ENCODE peak calls at places on chromosomes 7 and 10, in ten cellular contexts. One of them, this sample, is unnamed.

GRCh38 chr10:132111121-132111731 is 45.5 kb downstream of the JAKMIP3 start:
- DNase-seq in activated naive CD8-positive, alpha-beta T cell treated with anti-CD3 and anti-CD28 coated beads, Interleukin-2, amount 10 ng/mL, durations not matched to agents 7 days and 5 days: peak
- DNase-seq in naive thymus-derived CD4-positive, alpha-beta T cell: no peak
- DNase-seq in adipocyte: no peak
- DNase-seq in ELF-1: no peak
- DNase-seq in GOT3: no peak
- DNase-seq in germinal center: no peak
- DNase-seq in EL: no peak
- DNase-seq in D341Med: no peak
- DNase-seq in AG08396: no peak
- DNase-seq in this sample: no peak

GRCh38 chr10:119135517-119135890 is 30.0 kb downstream of the SFXN4 start:
- DNase-seq in ELF-1: no peak
- DNase-seq in AG08396: no peak
- DNase-seq in adipocyte: peak
- DNase-seq in germinal center: no peak
- DNase-seq in D341Med: no peak
- DNase-seq in naive thymus-derived CD4-positive, alpha-beta T cell: no peak
- DNase-seq in GOT3: no peak
- DNase-seq in activated naive CD8-positive, alpha-beta T cell treated with anti-CD3 and anti-CD28 coated beads, Interleukin-2, amount 10 ng/mL, durations not matched to agents 7 days and 5 days: no peak
- DNase-seq in EL: no peak
- DNase-seq in this sample: no peak

GRCh38 chr10:121690152-121690551 is 91.9 kb upstream of the FGFR2 start:
- DNase-seq in D341Med: no peak
- DNase-seq in GOT3: no peak
- DNase-seq in EL: no peak
- DNase-seq in AG08396: no peak
- DNase-seq in ELF-1: no peak
- DNase-seq in activated naive CD8-positive, alpha-beta T cell treated with anti-CD3 and anti-CD28 coated beads, Interleukin-2, amount 10 ng/mL, durations not matched to agents 7 days and 5 days: no peak
- DNase-seq in naive thymus-derived CD4-positive, alpha-beta T cell: no peak
- DNase-seq in germinal center: no peak
- DNase-seq in adipocyte: no peak
- DNase-seq in this sample: no peak

GRCh38 chr7:124276005-124276606 is 243.2 kb upstream of the TMEM229A start:
- DNase-seq in germinal center: peak
- DNase-seq in AG08396: peak
- DNase-seq in activated naive CD8-positive, alpha-beta T cell treated with anti-CD3 and anti-CD28 coated beads, Interleukin-2, amount 10 ng/mL, durations not matched to agents 7 days and 5 days: no peak
- DNase-seq in EL: peak
- DNase-seq in D341Med: peak
- DNase-seq in GOT3: no peak
- DNase-seq in naive thymus-derived CD4-positive, alpha-beta T cell: no peak
- DNase-seq in adipocyte: peak
- DNase-seq in ELF-1: peak
- DNase-seq in this sample: no peak

GRCh38 chr7:106757846-106758245 is 96.9 kb upstream of the CCDC71L start:
- DNase-seq in ELF-1: no peak
- DNase-seq in germinal center: no peak
- DNase-seq in EL: peak
- DNase-seq in adipocyte: no peak
- DNase-seq in activated naive CD8-positive, alpha-beta T cell treated with anti-CD3 and anti-CD28 coated beads, Interleukin-2, amount 10 ng/mL, durations not matched to agents 7 days and 5 days: no peak
- DNase-seq in GOT3: no peak
- DNase-seq in naive thymus-derived CD4-positive, alpha-beta T cell: no peak
- DNase-seq in D341Med: no peak
- DNase-seq in AG08396: no peak
- DNase-seq in this sample: no peak

GRCh38 chr10:3668276-3668960 is 116.6 kb downstream of the KLF6 start:
- DNase-seq in AG08396: no peak
- DNase-seq in ELF-1: peak
- DNase-seq in GOT3: no peak
- DNase-seq in adipocyte: peak
- DNase-seq in naive thymus-derived CD4-positive, alpha-beta T cell: peak
- DNase-seq in germinal center: peak
- DNase-seq in activated naive CD8-positive, alpha-beta T cell treated with anti-CD3 and anti-CD28 coated beads, Interleukin-2, amount 10 ng/mL, durations not matched to agents 7 days and 5 days: peak
- DNase-seq in D341Med: no peak
- DNase-seq in EL: peak
- DNase-seq in this sample: no peak

GRCh38 chr10:88039496-88040200 is 176.2 kb downstream of the PTEN start:
- DNase-seq in AG08396: no peak
- DNase-seq in adipocyte: peak
- DNase-seq in activated naive CD8-positive, alpha-beta T cell treated with anti-CD3 and anti-CD28 coated beads, Interleukin-2, amount 10 ng/mL, durations not matched to agents 7 days and 5 days: no peak
- DNase-seq in naive thymus-derived CD4-positive, alpha-beta T cell: no peak
- DNase-seq in D341Med: no peak
- DNase-seq in EL: peak
- DNase-seq in germinal center: no peak
- DNase-seq in ELF-1: no peak
- DNase-seq in GOT3: no peak
- DNase-seq in this sample: no peak

GRCh38 chr7:27684491-27684890 is 21.8 kb upstream of the HIBADH start:
- DNase-seq in GOT3: no peak
- DNase-seq in EL: no peak
- DNase-seq in ELF-1: no peak
- DNase-seq in AG08396: no peak
- DNase-seq in adipocyte: no peak
- DNase-seq in activated naive CD8-positive, alpha-beta T cell treated with anti-CD3 and anti-CD28 coated beads, Interleukin-2, amount 10 ng/mL, durations not matched to agents 7 days and 5 days: no peak
- DNase-seq in germinal center: no peak
- DNase-seq in naive thymus-derived CD4-positive, alpha-beta T cell: no peak
- DNase-seq in D341Med: no peak
- DNase-seq in this sample: no peak

GRCh38 chr7:43905954-43906326 is 456 bp downstream of the URGCP start:
- DNase-seq in activated naive CD8-positive, alpha-beta T cell treated with anti-CD3 and anti-CD28 coated beads, Interleukin-2, amount 10 ng/mL, durations not matched to agents 7 days and 5 days: peak
- DNase-seq in ELF-1: peak
- DNase-seq in germinal center: peak
- DNase-seq in AG08396: peak
- DNase-seq in EL: peak
- DNase-seq in adipocyte: peak
- DNase-seq in D341Med: peak
- DNase-seq in naive thymus-derived CD4-positive, alpha-beta T cell: peak
- DNase-seq in GOT3: no peak
- DNase-seq in this sample: peak

GRCh38 chr7:66157060-66157459 is 42.4 kb downstream of the CRCP start:
- DNase-seq in GOT3: no peak
- DNase-seq in AG08396: no peak
- DNase-seq in EL: no peak
- DNase-seq in germinal center: no peak
- DNase-seq in ELF-1: peak
- DNase-seq in naive thymus-derived CD4-positive, alpha-beta T cell: no peak
- DNase-seq in adipocyte: no peak
- DNase-seq in D341Med: no peak
- DNase-seq in activated naive CD8-positive, alpha-beta T cell treated with anti-CD3 and anti-CD28 coated beads, Interleukin-2, amount 10 ng/mL, durations not matched to agents 7 days and 5 days: no peak
- DNase-seq in this sample: no peak

GRCh38 chr7:15291707-15292106 is 270.1 kb downstream of the AGMO start:
- DNase-seq in activated naive CD8-positive, alpha-beta T cell treated with anti-CD3 and anti-CD28 coated beads, Interleukin-2, amount 10 ng/mL, durations not matched to agents 7 days and 5 days: no peak
- DNase-seq in naive thymus-derived CD4-positive, alpha-beta T cell: no peak
- DNase-seq in adipocyte: no peak
- DNase-seq in ELF-1: no peak
- DNase-seq in AG08396: no peak
- DNase-seq in D341Med: no peak
- DNase-seq in EL: no peak
- DNase-seq in germinal center: no peak
- DNase-seq in GOT3: no peak
- DNase-seq in this sample: no peak

GRCh38 chr10:48694371-48695030 is 9.8 kb downstream of the WDFY4 start:
- DNase-seq in germinal center: no peak
- DNase-seq in ELF-1: no peak
- DNase-seq in GOT3: no peak
- DNase-seq in naive thymus-derived CD4-positive, alpha-beta T cell: no peak
- DNase-seq in adipocyte: no peak
- DNase-seq in EL: no peak
- DNase-seq in activated naive CD8-positive, alpha-beta T cell treated with anti-CD3 and anti-CD28 coated beads, Interleukin-2, amount 10 ng/mL, durations not matched to agents 7 days and 5 days: no peak
- DNase-seq in AG08396: no peak
- DNase-seq in D341Med: no peak
- DNase-seq in this sample: no peak

GRCh38 chr7:107461938-107462533 is 7.8 kb upstream of the GPR22 start:
- DNase-seq in GOT3: no peak
- DNase-seq in AG08396: no peak
- DNase-seq in D341Med: no peak
- DNase-seq in activated naive CD8-positive, alpha-beta T cell treated with anti-CD3 and anti-CD28 coated beads, Interleukin-2, amount 10 ng/mL, durations not matched to agents 7 days and 5 days: no peak
- DNase-seq in EL: no peak
- DNase-seq in ELF-1: no peak
- DNase-seq in naive thymus-derived CD4-positive, alpha-beta T cell: no peak
- DNase-seq in germinal center: no peak
- DNase-seq in adipocyte: no peak
- DNase-seq in this sample: no peak

GRCh38 chr7:22810843-22811242 is 11.8 kb downstream of the TOMM7 start:
- DNase-seq in GOT3: no peak
- DNase-seq in activated naive CD8-positive, alpha-beta T cell treated with anti-CD3 and anti-CD28 coated beads, Interleukin-2, amount 10 ng/mL, durations not matched to agents 7 days and 5 days: no peak
- DNase-seq in AG08396: no peak
- DNase-seq in EL: no peak
- DNase-seq in germinal center: no peak
- DNase-seq in naive thymus-derived CD4-positive, alpha-beta T cell: no peak
- DNase-seq in D341Med: no peak
- DNase-seq in adipocyte: no peak
- DNase-seq in ELF-1: peak
- DNase-seq in this sample: no peak

GRCh38 chr10:36026656-36027390 is 384.7 kb upstream of the FZD8 start:
- DNase-seq in adipocyte: no peak
- DNase-seq in naive thymus-derived CD4-positive, alpha-beta T cell: no peak
- DNase-seq in ELF-1: no peak
- DNase-seq in activated naive CD8-positive, alpha-beta T cell treated with anti-CD3 and anti-CD28 coated beads, Interleukin-2, amount 10 ng/mL, durations not matched to agents 7 days and 5 days: no peak
- DNase-seq in AG08396: no peak
- DNase-seq in EL: no peak
- DNase-seq in GOT3: no peak
- DNase-seq in germinal center: no peak
- DNase-seq in D341Med: no peak
- DNase-seq in this sample: no peak

GRCh38 chr7:112212516-112213036 is 6.1 kb downstream of the ZNF277 start:
- DNase-seq in D341Med: no peak
- DNase-seq in EL: peak
- DNase-seq in AG08396: no peak
- DNase-seq in ELF-1: no peak
- DNase-seq in activated naive CD8-positive, alpha-beta T cell treated with anti-CD3 and anti-CD28 coated beads, Interleukin-2, amount 10 ng/mL, durations not matched to agents 7 days and 5 days: no peak
- DNase-seq in adipocyte: peak
- DNase-seq in GOT3: no peak
- DNase-seq in naive thymus-derived CD4-positive, alpha-beta T cell: no peak
- DNase-seq in germinal center: no peak
- DNase-seq in this sample: no peak

GRCh38 chr10:119967066-119967465 is 74.5 kb downstream of the SEC23IP start:
- DNase-seq in EL: no peak
- DNase-seq in adipocyte: no peak
- DNase-seq in D341Med: no peak
- DNase-seq in AG08396: no peak
- DNase-seq in germinal center: no peak
- DNase-seq in ELF-1: no peak
- DNase-seq in naive thymus-derived CD4-positive, alpha-beta T cell: no peak
- DNase-seq in activated naive CD8-positive, alpha-beta T cell treated with anti-CD3 and anti-CD28 coated beads, Interleukin-2, amount 10 ng/mL, durations not matched to agents 7 days and 5 days: no peak
- DNase-seq in GOT3: no peak
- DNase-seq in this sample: no peak

GRCh38 chr10:129972145-129972965 is 8.3 kb upstream of the EBF3 start:
- DNase-seq in EL: no peak
- DNase-seq in adipocyte: no peak
- DNase-seq in germinal center: no peak
- DNase-seq in ELF-1: peak
- DNase-seq in activated naive CD8-positive, alpha-beta T cell treated with anti-CD3 and anti-CD28 coated beads, Interleukin-2, amount 10 ng/mL, durations not matched to agents 7 days and 5 days: peak
- DNase-seq in GOT3: no peak
- DNase-seq in AG08396: no peak
- DNase-seq in D341Med: peak
- DNase-seq in naive thymus-derived CD4-positive, alpha-beta T cell: no peak
- DNase-seq in this sample: no peak

GRCh38 chr7:4836206-4836661 is 25.6 kb downstream of the PAPOLB start:
- DNase-seq in D341Med: peak
- DNase-seq in germinal center: no peak
- DNase-seq in EL: no peak
- DNase-seq in activated naive CD8-positive, alpha-beta T cell treated with anti-CD3 and anti-CD28 coated beads, Interleukin-2, amount 10 ng/mL, durations not matched to agents 7 days and 5 days: no peak
- DNase-seq in AG08396: no peak
- DNase-seq in naive thymus-derived CD4-positive, alpha-beta T cell: no peak
- DNase-seq in ELF-1: no peak
- DNase-seq in GOT3: no peak
- DNase-seq in adipocyte: no peak
- DNase-seq in this sample: no peak

GRCh38 chr10:19302117-19302516 is 253.5 kb downstream of the MALRD1 start:
- DNase-seq in D341Med: no peak
- DNase-seq in GOT3: no peak
- DNase-seq in naive thymus-derived CD4-positive, alpha-beta T cell: no peak
- DNase-seq in EL: no peak
- DNase-seq in germinal center: no peak
- DNase-seq in AG08396: peak
- DNase-seq in activated naive CD8-positive, alpha-beta T cell treated with anti-CD3 and anti-CD28 coated beads, Interleukin-2, amount 10 ng/mL, durations not matched to agents 7 days and 5 days: no peak
- DNase-seq in ELF-1: no peak
- DNase-seq in adipocyte: peak
- DNase-seq in this sample: no peak

GRCh38 chr7:49522111-49522510 is 251.3 kb upstream of the VWC2 start:
- DNase-seq in D341Med: no peak
- DNase-seq in ELF-1: no peak
- DNase-seq in EL: no peak
- DNase-seq in adipocyte: no peak
- DNase-seq in AG08396: no peak
- DNase-seq in naive thymus-derived CD4-positive, alpha-beta T cell: no peak
- DNase-seq in germinal center: no peak
- DNase-seq in GOT3: no peak
- DNase-seq in activated naive CD8-positive, alpha-beta T cell treated with anti-CD3 and anti-CD28 coated beads, Interleukin-2, amount 10 ng/mL, durations not matched to agents 7 days and 5 days: no peak
- DNase-seq in this sample: no peak

GRCh38 chr10:29501692-29502091 is 133.1 kb downstream of the SVIL start:
- DNase-seq in adipocyte: peak
- DNase-seq in AG08396: peak
- DNase-seq in naive thymus-derived CD4-positive, alpha-beta T cell: no peak
- DNase-seq in EL: peak
- DNase-seq in GOT3: no peak
- DNase-seq in activated naive CD8-positive, alpha-beta T cell treated with anti-CD3 and anti-CD28 coated beads, Interleukin-2, amount 10 ng/mL, durations not matched to agents 7 days and 5 days: no peak
- DNase-seq in D341Med: no peak
- DNase-seq in ELF-1: no peak
- DNase-seq in germinal center: no peak
- DNase-seq in this sample: peak

GRCh38 chr10:30057421-30057841 is 2.0 kb downstream of the JCAD start:
- DNase-seq in activated naive CD8-positive, alpha-beta T cell treated with anti-CD3 and anti-CD28 coated beads, Interleukin-2, amount 10 ng/mL, durations not matched to agents 7 days and 5 days: no peak
- DNase-seq in EL: peak
- DNase-seq in GOT3: no peak
- DNase-seq in ELF-1: peak
- DNase-seq in adipocyte: peak
- DNase-seq in naive thymus-derived CD4-positive, alpha-beta T cell: no peak
- DNase-seq in D341Med: no peak
- DNase-seq in AG08396: peak
- DNase-seq in germinal center: no peak
- DNase-seq in this sample: no peak

GRCh38 chr7:149097088-149097487 is 6.6 kb upstream of the ZNF786 start:
- DNase-seq in adipocyte: no peak
- DNase-seq in naive thymus-derived CD4-positive, alpha-beta T cell: no peak
- DNase-seq in ELF-1: peak
- DNase-seq in GOT3: no peak
- DNase-seq in activated naive CD8-positive, alpha-beta T cell treated with anti-CD3 and anti-CD28 coated beads, Interleukin-2, amount 10 ng/mL, durations not matched to agents 7 days and 5 days: no peak
- DNase-seq in EL: peak
- DNase-seq in germinal center: no peak
- DNase-seq in AG08396: peak
- DNase-seq in D341Med: no peak
- DNase-seq in this sample: peak